ENCODE peak calls at places on chromosomes 13 and 19, in four cellular contexts. K, L, Y and D are unnamed samples.

GRCh38 chr19:11204943-11205349 is 7.6 kb upstream of the KANK2 start:
- DNase-seq in K (no peak), L (no peak), Y (no peak), D (peak)

GRCh38 chr13:76398426-76398825 is 487.8 kb downstream of the KCTD12 start:
- DNase-seq in K (no peak), L (no peak), Y (no peak), D (no peak)

GRCh38 chr13:59837101-59837500 is 326.6 kb downstream of the DIAPH3 start:
- DNase-seq in K (no peak), L (no peak), Y (no peak), D (no peak)

GRCh38 chr13:111160648-111161047 is 45.5 kb downstream of the ARHGEF7 start:
- DNase-seq in K (no peak), L (no peak), Y (no peak), D (no peak)

GRCh38 chr13:43232144-43232840 is 208.9 kb downstream of the DNAJC15 start:
- DNase-seq in K (no peak), L (no peak), Y (no peak), D (no peak)

GRCh38 chr13:27367570-27367969 is 56.8 kb upstream of the GTF3A start:
- DNase-seq in K (no peak), L (no peak), Y (no peak), D (no peak)

GRCh38 chr19:9865732-9866627 is 30.9 kb downstream of the PIN1 start:
- DNase-seq in K (no peak), L (no peak), Y (no peak), D (no peak)

GRCh38 chr19:7925171-7925837 is 631 bp downstream of the CTXN1 start:
- DNase-seq in K (peak), L (peak), Y (peak), D (no peak)

GRCh38 chr19:32647361-32647760 is 27.6 kb downstream of the ANKRD27 start:
- DNase-seq in K (no peak), L (no peak), Y (no peak), D (no peak)

GRCh38 chr13:106182404-106182803 is 353.1 kb downstream of the EFNB2 start:
- DNase-seq in K (no peak), L (no peak), Y (no peak), D (no peak)

GRCh38 chr13:111211789-111212516 is 96.8 kb downstream of the ARHGEF7 start:
- DNase-seq in K (no peak), L (no peak), Y (no peak), D (no peak)

GRCh38 chr13:42892760-42893159 is 99.3 kb downstream of the EPSTI1 start:
- DNase-seq in K (no peak), L (no peak), Y (no peak), D (no peak)

GRCh38 chr19:722553-723101 is 13.9 kb downstream of the PALM start:
- DNase-seq in K (no peak), L (no peak), Y (no peak), D (no peak)

GRCh38 chr19:48284891-48285290 is 15.0 kb downstream of the ZNF114 start:
- DNase-seq in K (no peak), L (no peak), Y (no peak), D (no peak)

GRCh38 chr19:46179076-46179740 is 31.2 kb downstream of the IGFL2 start:
- DNase-seq in K (no peak), L (no peak), Y (no peak), D (no peak)

GRCh38 chr13:40317980-40318327 is 348.5 kb downstream of the FOXO1 start:
- DNase-seq in K (no peak), L (no peak), Y (no peak), D (no peak)

GRCh38 chr13:40328091-40328490 is 338.4 kb downstream of the FOXO1 start:
- DNase-seq in K (no peak), L (no peak), Y (no peak), D (no peak)

GRCh38 chr13:91381371-91381770 is 17.1 kb upstream of the GPC5 start:
- DNase-seq in K (no peak), L (peak), Y (no peak), D (no peak)

GRCh38 chr13:99192480-99192879 is 8.2 kb upstream of the UBAC2 start:
- DNase-seq in K (no peak), L (no peak), Y (no peak), D (no peak)

GRCh38 chr13:99191900-99192399 is 8.7 kb upstream of the UBAC2 start:
- DNase-seq in K (no peak), L (peak), Y (no peak), D (no peak)

GRCh38 chr13:99191336-99191899 is 9.2 kb upstream of the UBAC2 start:
- DNase-seq in K (no peak), L (no peak), Y (no peak), D (no peak)

GRCh38 chr13:99193152-99193551 is 7.5 kb upstream of the UBAC2 start:
- DNase-seq in K (no peak), L (no peak), Y (no peak), D (no peak)

DNA sequence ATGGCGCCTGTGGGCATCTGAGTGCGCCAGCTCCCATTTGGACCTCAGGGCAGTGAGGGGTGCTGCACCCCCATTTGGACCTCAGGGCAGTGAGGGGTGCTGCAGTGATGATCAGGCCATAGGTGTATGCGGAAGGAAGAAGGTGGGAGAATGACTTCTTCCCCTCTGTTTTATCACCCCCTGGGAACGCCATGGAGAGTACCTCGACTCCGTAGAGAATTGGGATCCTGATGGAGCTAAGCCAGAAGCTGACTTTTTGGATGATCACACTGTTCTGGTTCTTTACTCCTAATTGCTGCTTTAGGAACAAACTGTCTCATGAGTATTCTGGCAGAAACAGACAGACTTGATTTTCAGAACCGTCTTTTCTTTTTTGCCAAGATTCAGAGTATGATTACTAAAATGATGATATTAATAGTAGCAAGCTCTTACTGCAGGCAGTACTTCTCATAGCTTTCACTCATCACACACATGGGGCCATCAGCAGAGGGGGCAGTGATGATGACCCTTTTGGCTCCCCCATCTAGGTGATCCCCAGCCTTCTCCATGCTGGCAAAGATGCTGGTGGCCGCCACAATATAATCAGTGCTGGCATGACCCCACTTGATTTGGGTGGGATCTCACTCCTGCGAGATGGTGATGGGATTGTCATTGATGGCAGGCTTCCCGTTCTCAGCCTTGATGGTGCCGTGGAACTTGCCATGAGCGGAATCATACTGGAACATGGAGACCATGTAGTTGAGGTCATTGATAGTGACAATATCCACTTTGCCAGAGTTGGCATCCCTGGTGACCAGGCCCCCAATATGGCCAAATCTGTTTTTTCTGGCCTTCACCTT is 10.3 kb upstream of the UBAC2 start:
- DNase-seq in K (no peak), L (no peak), Y (no peak), D (no peak)
- TF ChIP-seq ETV6 in K (no peak), L (no peak), Y (no peak), D (no peak)

DNA sequence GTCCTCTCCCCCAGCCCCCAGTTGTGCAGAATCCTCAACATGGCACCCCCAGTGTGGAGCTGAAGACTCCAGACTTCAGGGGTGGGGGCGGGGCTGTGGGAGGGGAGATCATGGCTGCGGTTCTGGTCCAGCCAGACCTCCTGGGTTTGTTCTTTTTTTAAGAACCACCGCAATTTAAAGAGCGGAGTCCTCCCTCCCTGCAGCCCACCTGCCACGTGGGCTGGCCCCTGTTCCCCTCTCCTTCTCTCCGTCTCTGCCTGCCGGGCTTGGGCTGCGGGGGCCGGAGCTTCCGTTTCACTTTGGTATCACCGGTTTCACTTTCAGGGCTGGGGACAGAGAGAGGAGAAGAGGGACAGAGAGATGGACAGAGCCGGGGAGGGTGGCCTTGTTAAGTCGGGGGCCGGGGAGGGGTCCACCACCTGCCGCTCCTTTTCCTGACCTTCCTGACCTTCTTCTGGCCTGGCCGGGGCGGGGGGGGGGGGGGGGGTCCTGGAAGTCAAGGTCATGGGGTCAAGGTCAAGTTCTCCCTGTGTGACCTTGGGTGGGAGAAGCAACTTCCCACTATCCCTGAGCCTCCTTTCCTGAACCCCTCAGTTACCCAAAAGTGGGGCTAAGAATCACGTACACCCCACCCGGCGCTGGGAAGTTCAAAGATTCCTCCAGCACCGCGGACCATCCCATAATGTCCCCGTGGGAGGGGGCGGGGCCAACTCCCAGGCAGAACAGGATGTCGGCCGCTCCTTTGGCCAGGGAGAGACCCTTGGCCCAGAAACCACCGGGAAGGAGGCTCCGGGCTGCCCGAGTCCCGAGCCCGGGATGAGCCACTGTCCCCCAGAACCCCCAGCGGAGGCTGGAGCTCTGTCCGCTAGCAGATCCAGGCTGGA is 11.3 kb upstream of the ZBTB7A start:
- DNase-seq in K (peak), L (peak), Y (no peak), D (no peak)
- TF ChIP-seq ETV6 in K (no peak), L (no peak), Y (no peak), D (no peak)

DNA sequence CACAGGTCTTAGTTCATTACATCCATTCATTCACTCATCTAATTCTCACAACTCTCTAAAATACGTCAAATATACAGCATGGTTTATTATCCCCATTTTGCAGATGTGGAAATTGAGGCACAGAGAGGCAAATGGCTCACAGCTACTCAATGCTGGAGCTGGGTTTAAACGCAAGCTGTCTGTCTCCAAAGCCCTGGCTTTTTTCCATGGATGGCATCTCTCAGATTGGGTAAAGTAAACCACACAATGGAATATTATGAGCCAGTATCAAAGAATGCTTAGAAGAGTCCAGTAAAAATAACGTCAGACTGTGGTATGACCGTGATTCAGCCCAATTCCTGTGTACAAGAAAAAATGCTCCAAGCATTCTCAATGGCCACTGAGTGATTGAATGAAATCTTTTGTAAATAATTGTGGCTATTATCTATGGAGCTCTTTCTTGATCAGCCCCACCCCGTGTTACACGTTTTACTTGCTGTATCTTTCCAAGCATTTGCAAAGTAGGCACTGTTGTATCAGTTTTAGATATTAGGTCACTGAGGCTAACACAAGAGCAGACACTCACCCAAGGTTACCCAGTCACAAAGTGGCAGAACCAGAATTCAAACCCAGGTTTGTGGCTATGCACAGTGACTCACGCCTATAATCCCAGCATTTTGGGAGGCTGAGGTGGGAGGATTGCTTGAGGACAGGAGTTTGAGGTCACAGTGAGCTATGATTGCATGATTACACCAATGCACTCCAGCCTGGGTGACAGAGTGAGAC is 5.5 kb upstream of the ACP7 start:
- DNase-seq in K (no peak), L (no peak), Y (peak), D (no peak)
- TF ChIP-seq ETV6 in K (no peak), L (no peak), Y (no peak), D (no peak)

DNA sequence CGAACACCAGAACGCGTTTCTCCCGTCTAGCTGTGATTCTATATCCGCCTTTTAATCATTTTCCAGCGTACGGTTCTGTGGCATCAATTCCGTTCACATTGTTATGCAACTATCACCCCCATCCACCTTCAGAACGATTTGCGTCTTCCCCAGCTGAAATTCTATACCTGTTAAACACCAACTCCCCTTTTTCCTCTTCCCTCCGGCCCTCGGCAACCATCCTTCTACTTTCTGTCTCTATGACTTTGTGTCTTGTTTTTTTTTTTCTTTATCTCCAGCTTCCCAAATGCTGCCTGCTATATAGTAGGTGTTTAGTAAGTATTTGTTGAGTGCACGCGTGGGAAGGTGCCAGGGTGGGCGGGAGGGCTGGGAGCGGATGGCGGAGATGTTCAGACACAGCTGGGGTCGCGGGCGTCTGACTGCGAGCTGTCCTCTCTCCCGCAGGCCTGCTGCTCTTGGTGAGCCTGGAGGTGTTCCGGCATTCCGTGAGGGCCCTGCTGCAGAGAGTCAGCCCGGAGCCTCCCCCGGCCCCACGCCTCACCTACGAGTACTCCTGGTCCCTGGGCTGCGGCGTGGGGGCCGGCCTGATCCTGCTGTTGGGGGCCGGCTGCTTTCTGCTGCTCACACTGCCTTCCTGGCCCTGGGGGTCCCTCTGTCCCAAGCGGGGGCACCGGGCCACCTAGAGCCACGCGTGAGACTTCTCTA is 20.2 kb downstream of the CACNG6 start:
- DNase-seq in K (peak), L (no peak), Y (no peak), D (no peak)
- TF ChIP-seq ETV6 in K (no peak), L (no peak), Y (no peak), D (no peak)

DNA sequence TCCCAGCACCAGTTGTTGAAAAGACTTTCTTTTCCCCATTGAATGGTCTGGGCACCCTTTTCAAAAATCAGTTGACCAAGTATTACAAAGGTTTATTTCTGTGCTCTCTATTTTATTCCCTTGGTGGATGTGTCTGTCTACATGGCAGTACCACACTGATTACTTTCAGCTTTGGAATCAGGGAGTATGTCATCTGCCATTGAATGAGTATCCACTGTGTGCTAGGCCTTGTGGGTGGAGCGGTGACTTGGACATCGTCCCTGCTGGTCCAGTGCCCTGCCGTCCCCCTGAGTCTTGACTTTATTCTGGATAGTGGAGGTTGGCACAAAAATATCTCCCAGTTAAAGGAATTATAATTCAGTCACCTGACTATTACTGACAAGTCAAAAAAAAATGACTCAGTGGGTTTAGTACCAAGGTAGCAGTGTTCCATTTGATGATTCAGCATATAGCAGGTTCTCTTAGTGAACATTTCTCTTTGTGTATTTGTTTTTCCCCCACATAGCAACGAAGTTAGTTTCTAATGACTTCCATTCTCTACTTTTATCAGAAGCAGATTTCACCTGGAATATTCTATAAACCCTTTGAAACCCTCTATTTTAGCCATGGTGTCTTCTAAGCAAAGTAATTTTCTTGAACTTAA is 3.9 kb downstream of the UPF3A start:
- DNase-seq in K (no peak), L (no peak), Y (no peak), D (no peak)
- TF ChIP-seq ETV6 in K (no peak), L (no peak), Y (no peak), D (no peak)

GRCh38 chr19:17871032-17871877 is 490 bp upstream of the SLC5A5 start:
- DNase-seq in K (no peak), L (no peak), Y (no peak), D (no peak)

GRCh38 chr19:17873661-17874422 is 2.1 kb downstream of the SLC5A5 start:
- DNase-seq in K (peak), L (peak), Y (no peak), D (no peak)

GRCh38 chr19:17869114-17869608 is 2.6 kb upstream of the SLC5A5 start:
- DNase-seq in K (peak), L (no peak), Y (no peak), D (no peak)

GRCh38 chr19:17872251-17873001 is 681 bp downstream of the SLC5A5 start:
- DNase-seq in K (no peak), L (no peak), Y (no peak), D (no peak)

GRCh38 chr19:17871878-17872250 is at the start of gene SLC5A5:
- DNase-seq in K (peak), L (peak), Y (no peak), D (no peak)
- TF ChIP-seq ETV6 in K (no peak), L (no peak), Y (no peak), D (no peak)

GRCh38 chr19:39152066-39152465 is 26.5 kb downstream of the PAK4 start:
- DNase-seq in K (no peak), L (no peak), Y (no peak), D (no peak)

GRCh38 chr19:39150807-39151206 is 25.2 kb downstream of the PAK4 start:
- DNase-seq in K (no peak), L (no peak), Y (no peak), D (no peak)

GRCh38 chr19:39148939-39149529 is 23.4 kb downstream of the PAK4 start:
- DNase-seq in K (no peak), L (no peak), Y (no peak), D (no peak)

GRCh38 chr19:39151209-39151608 is 25.6 kb downstream of the PAK4 start:
- DNase-seq in K (no peak), L (no peak), Y (no peak), D (no peak)

DNA sequence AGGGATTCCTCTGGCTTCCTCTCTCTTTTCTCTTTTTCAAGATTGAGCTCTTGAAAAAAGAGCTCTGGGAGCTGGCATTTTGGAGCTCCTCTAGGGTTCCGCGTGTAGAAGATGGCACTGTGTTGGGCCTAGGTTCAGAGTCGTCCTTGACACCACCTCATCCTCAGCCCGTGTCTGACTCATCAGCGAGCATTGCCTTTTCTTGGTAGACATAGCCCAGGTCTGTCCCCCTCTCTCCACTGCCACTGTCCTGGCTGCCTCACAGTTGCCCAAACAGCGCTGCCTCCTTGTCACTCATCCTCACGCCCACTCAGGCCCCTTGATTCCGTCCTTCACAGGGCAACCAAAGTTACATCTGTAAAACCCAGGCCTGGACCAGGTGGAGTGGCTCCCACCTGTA is 24.6 kb downstream of the PAK4 start:
- DNase-seq in K (no peak), L (no peak), Y (no peak), D (no peak)
- TF ChIP-seq ETV6 in K (no peak), L (no peak), Y (no peak), D (no peak)